ENCODE peak calls at places on chromosomes 2 and 18, in four cellular contexts. Z is kidney tubule cell, Y is Panc1, G is SK-MEL-5. D is an unnamed sample.
A peak's percentile ranks its signal among the peaks of the same experiment; 100 is the strongest.

GRCh38 chr2:66364495-66364992 is 70.4 kb upstream of the MEIS1 start:
- DNase-seq in Z (peak; percentile 16), Y (no peak), G (peak; percentile 94), D (peak; percentile 75)

GRCh38 chr18:67183398-67183797 is 333.1 kb downstream of the DSEL start:
- DNase-seq in Z (no peak), Y (no peak), G (no peak), D (no peak)

GRCh38 chr2:222743263-222743865 is 71.9 kb downstream of the MOGAT1 start:
- DNase-seq in Z (no peak), Y (no peak), G (peak; percentile 91), D (no peak)

GRCh38 chr2:69083126-69083733 is 70.3 kb downstream of the ANTXR1 start:
- DNase-seq in Z (peak; percentile 35), Y (peak; percentile 39), G (peak; percentile 72), D (peak; percentile 54)

GRCh38 chr2:70709746-70710145 is 58.3 kb downstream of the ADD2 start:
- DNase-seq in Z (no peak), Y (no peak), G (no peak), D (no peak)

GRCh38 chr2:197274349-197274748 is 36.2 kb downstream of the ANKRD44 start:
- DNase-seq in Z (no peak), Y (no peak), G (no peak), D (no peak)

GRCh38 chr2:237721828-237722227 is 76.8 kb upstream of the RBM44 start:
- DNase-seq in Z (no peak), Y (no peak), G (no peak), D (no peak)

GRCh38 chr2:74102516-74102915 is 45.2 kb downstream of the BOLA3 start:
- DNase-seq in Z (no peak), Y (no peak), G (no peak), D (no peak)

GRCh38 chr2:200586644-200586975 is 796 bp downstream of the AOX1 start:
- DNase-seq in Z (no peak), Y (no peak), G (no peak), D (no peak)

D was measured in renal cortical epithelial cell.